ENCODE peak calls at places on chromosomes 2 and 18, in six cellular contexts. D is CD4-positive, alpha-beta T cell; H is epithelial cell of esophagus; W is astrocyte; X is nephron progenitor cell; A is K562. K is an unnamed sample.
A peak's percentile ranks its signal among the peaks of the same experiment; 100 is the strongest.

GRCh38 chr2:189526936-189527654 is 53.5 kb downstream of the SLC40A1 start:
- DNase-seq in D (no peak), H (no peak), W (no peak), X (no peak), A (no peak), K (no peak)

GRCh38 chr2:133415210-133415876 is 152.9 kb downstream of the NCKAP5 start:
- DNase-seq in D (no peak), H (no peak), W (peak; percentile 65), X (no peak), A (no peak), K (peak; percentile 55)

GRCh38 chr2:7497223-7497622 is 580.0 kb downstream of the RNF144A start:
- DNase-seq in D (no peak), H (no peak), W (no peak), X (no peak), A (no peak), K (no peak)

GRCh38 chr2:188609321-188610049 is 317.8 kb downstream of the GULP1 start:
- DNase-seq in D (no peak), H (no peak), W (peak; percentile 75), X (no peak), A (no peak), K (no peak)

GRCh38 chr18:57447154-57447621 is 12.0 kb downstream of the ONECUT2 start:
- DNase-seq in D (no peak), H (peak; percentile 36), W (peak; percentile 8), X (peak; percentile 96), A (no peak), K (peak; percentile 62)

GRCh38 chr18:21656402-21656801 is 44.3 kb downstream of the SNRPD1 start:
- DNase-seq in D (no peak), H (no peak), W (peak; percentile 56), X (no peak), A (no peak), K (no peak)

GRCh38 chr2:27262379-27263286 is at the start of gene SLC30A3:
- DNase-seq in D (peak; percentile 65), H (peak; percentile 54), W (no peak), X (peak; percentile 78), A (peak; percentile 99), K (peak; percentile 60)

GRCh38 chr18:34493099-34493544 is 217.0 kb upstream of the DTNA start:
- DNase-seq in D (no peak), H (peak; percentile 89), W (peak; percentile 82), X (peak; percentile 48), A (no peak), K (peak; percentile 82)

GRCh38 chr2:127588241-127588640 is 52.8 kb downstream of the MYO7B start:
- DNase-seq in D (no peak), H (no peak), W (no peak), X (no peak), A (no peak), K (no peak)

GRCh38 chr2:42856106-42856860 is 63.9 kb upstream of the HAAO start:
- DNase-seq in D (no peak), H (no peak), W (no peak), X (no peak), A (no peak), K (no peak)

GRCh38 chr2:74444498-74445318 is 3.0 kb upstream of the RTKN start:
- DNase-seq in D (no peak), H (no peak), W (no peak), X (no peak), A (no peak), K (no peak)

GRCh38 chr18:34287825-34288224 is 63.1 kb upstream of the NOL4 start:
- DNase-seq in D (no peak), H (no peak), W (no peak), X (no peak), A (no peak), K (no peak)

GRCh38 chr2:101410716-101411115 is 23.4 kb upstream of the CREG2 start:
- DNase-seq in D (no peak), H (peak; percentile 66), W (no peak), X (no peak), A (no peak), K (no peak)

GRCh38 chr2:132642415-132642814 is 27.6 kb downstream of the LYPD1 start:
- DNase-seq in D (no peak), H (no peak), W (no peak), X (no peak), A (no peak), K (no peak)

GRCh38 chr2:188598551-188598950 is 306.9 kb downstream of the GULP1 start:
- DNase-seq in D (no peak), H (no peak), W (peak; percentile 72), X (no peak), A (no peak), K (no peak)

GRCh38 chr2:69119541-69119940 is 106.6 kb downstream of the ANTXR1 start:
- DNase-seq in D (no peak), H (no peak), W (no peak), X (no peak), A (no peak), K (no peak)

GRCh38 chr2:27710640-27711430 is 47.1 kb downstream of the SLC4A1AP start:
- DNase-seq in D (no peak), H (peak; percentile 65), W (peak; percentile 56), X (no peak), A (no peak), K (no peak)

GRCh38 chr2:96815326-96816126 is 542 bp upstream of the CNNM3 start:
- DNase-seq in D (peak; percentile 16), H (peak; percentile 58), W (peak; percentile 43), X (peak; percentile 24), A (no peak), K (no peak)

GRCh38 chr2:74690571-74690970 is 36.5 kb downstream of the SEMA4F start:
- DNase-seq in D (no peak), H (peak; percentile 79), W (peak; percentile 36), X (peak; percentile 19), A (peak; percentile 42), K (no peak)

GRCh38 chr2:70111752-70112591 is 24.7 kb downstream of the PCBP1 start:
- DNase-seq in D (no peak), H (no peak), W (peak; percentile 72), X (no peak), A (peak; percentile 32), K (no peak)

GRCh38 chr18:9950289-9951016 is 36.6 kb downstream of the VAPA start:
- DNase-seq in D (no peak), H (peak; percentile 40), W (peak; percentile 73), X (no peak), A (no peak), K (no peak)

GRCh38 chr2:119119999-119120710 is 38.4 kb downstream of the C1QL2 start:
- DNase-seq in D (no peak), H (no peak), W (no peak), X (no peak), A (no peak), K (no peak)

GRCh38 chr2:2621855-2622254 is 290.8 kb upstream of the MYT1L start:
- DNase-seq in D (no peak), H (no peak), W (no peak), X (no peak), A (no peak), K (no peak)

GRCh38 chr2:105396254-105397024 is 2.4 kb downstream of the FHL2 start:
- DNase-seq in D (no peak), H (peak; percentile 100), W (peak; percentile 95), X (no peak), A (peak; percentile 34), K (no peak)

GRCh38 chr2:32711219-32711618 is 83.4 kb downstream of the TTC27 start:
- DNase-seq in D (no peak), H (peak; percentile 72), W (peak; percentile 89), X (no peak), A (no peak), K (no peak)

GRCh38 chr2:235483313-235483712 is 10.5 kb upstream of the AGAP1 start:
- DNase-seq in D (no peak), H (no peak), W (no peak), X (no peak), A (no peak), K (no peak)

GRCh38 chr2:112666764-112667122 is 21.0 kb downstream of the SLC20A1 start:
- DNase-seq in D (no peak), H (peak; percentile 35), W (no peak), X (no peak), A (peak; percentile 68), K (no peak)

GRCh38 chr2:109435066-109435690 is 178.6 kb downstream of the SEPTIN10 start:
- DNase-seq in D (no peak), H (no peak), W (no peak), X (no peak), A (no peak), K (no peak)

GRCh38 chr2:27152796-27153464 is 4.1 kb downstream of the TCF23 start:
- DNase-seq in D (no peak), H (peak; percentile 71), W (no peak), X (no peak), A (no peak), K (no peak)

DNA sequence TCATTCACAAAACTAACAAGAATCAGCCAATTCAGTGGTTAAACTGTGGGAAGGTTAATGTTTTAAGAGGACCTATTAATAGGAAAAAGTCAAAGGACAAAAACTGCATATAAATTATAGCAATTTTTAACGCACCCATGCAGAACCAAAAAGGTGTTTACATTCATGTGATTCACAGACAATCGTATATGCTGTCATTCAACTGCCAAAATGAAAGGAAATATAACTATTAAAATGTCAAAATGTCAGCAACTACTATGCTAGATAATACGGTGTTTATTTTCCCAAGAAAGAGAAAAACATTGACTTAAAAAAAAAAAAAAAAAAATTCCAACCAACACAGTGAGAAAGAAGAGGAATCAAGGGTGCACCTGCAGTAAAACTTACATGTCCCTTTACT is 48.5 kb downstream of the DYM start:
- DNase-seq in D (no peak), H (no peak), W (no peak), X (no peak), A (no peak), K (no peak)
- TF ChIP-seq CTCF in D (no peak), H (no peak), W (no peak), X (no peak), A (no peak), K (no peak)

GRCh38 chr2:88003074-88003755 is 13.1 kb downstream of the RNU2-63P start:
- DNase-seq in D (no peak), H (no peak), W (peak; percentile 7), X (peak; percentile 46), A (no peak), K (peak; percentile 28)
- TF ChIP-seq CTCF in D (no peak), H (no peak), W (no peak), X (no peak), A (no peak), K (no peak)

GRCh38 chr18:76959605-76960004 is 137.2 kb downstream of the ZNF236 start:
- DNase-seq in D (no peak), H (no peak), W (no peak), X (no peak), A (no peak), K (no peak)

GRCh38 chr18:76958692-76959341 is 136.5 kb downstream of the ZNF236 start:
- DNase-seq in D (no peak), H (no peak), W (no peak), X (no peak), A (no peak), K (no peak)

GRCh38 chr18:76957384-76958355 is 135.3 kb downstream of the ZNF236 start:
- DNase-seq in D (no peak), H (no peak), W (no peak), X (no peak), A (no peak), K (no peak)

GRCh38 chr18:76955529-76956170 is 133.3 kb downstream of the ZNF236 start:
- DNase-seq in D (no peak), H (no peak), W (no peak), X (no peak), A (no peak), K (no peak)

GRCh38 chr18:76956648-76957047 is 134.3 kb downstream of the ZNF236 start:
- DNase-seq in D (no peak), H (no peak), W (no peak), X (no peak), A (no peak), K (no peak)
- TF ChIP-seq CTCF in D (no peak), H (no peak), W (no peak), X (no peak), A (no peak), K (no peak)

GRCh38 chr2:31067259-31067658 is 71.0 kb downstream of the GALNT14 start:
- DNase-seq in D (no peak), H (no peak), W (no peak), X (no peak), A (no peak), K (no peak)
- TF ChIP-seq CTCF in D (no peak), H (no peak), W (no peak), X (no peak), A (peak; percentile 40), K (no peak)

K was measured in glutamatergic neuron.